ENCODE peak calls at places on chromosomes 12 and 14, in four cellular contexts. W is spleen, B is GM12864, Y is stomach. K is an unnamed sample.

GRCh38 chr12:93397412-93397811 is 19.7 kb downstream of the NUDT4 start:
- DNase-seq in W (no peak), B (no peak), Y (no peak), K (no peak)

GRCh38 chr14:36747411-36748184 is 85.9 kb downstream of the PAX9 start:
- DNase-seq in W (no peak), B (no peak), Y (no peak), K (no peak)

GRCh38 chr12:119693006-119693405 is 25.1 kb downstream of the PRKAB1 start:
- DNase-seq in W (no peak), B (no peak), Y (peak; percentile 84), K (no peak)

GRCh38 chr12:49792181-49792970 is 35.8 kb downstream of the NCKAP5L start:
- DNase-seq in W (no peak), B (no peak), Y (no peak), K (no peak)

GRCh38 chr14:94342334-94342934 is 19.3 kb upstream of the SERPINA6 start:
- DNase-seq in W (no peak), B (no peak), Y (peak; percentile 91), K (no peak)

GRCh38 chr14:22432348-22432976 is 156.6 kb downstream of the DAD1 start:
- DNase-seq in W (no peak), B (no peak), Y (peak; percentile 65), K (no peak)

GRCh38 chr14:44316647-44317432 is 190.2 kb downstream of the FSCB start:
- DNase-seq in W (no peak), B (no peak), Y (no peak), K (no peak)

GRCh38 chr14:95500201-95500681 is 16.2 kb downstream of the SYNE3 start:
- DNase-seq in W (peak; percentile 61), B (no peak), Y (no peak), K (no peak)

GRCh38 chr12:42135264-42135814 is 9.3 kb downstream of the GXYLT1 start:
- DNase-seq in W (no peak), B (no peak), Y (no peak), K (no peak)

GRCh38 chr12:94769746-94770396 is 119.5 kb upstream of the TMCC3 start:
- DNase-seq in W (no peak), B (no peak), Y (no peak), K (no peak)

GRCh38 chr12:52980096-52980694 is 26.1 kb upstream of the EIF4B start:
- DNase-seq in W (no peak), B (no peak), Y (no peak), K (no peak)

GRCh38 chr12:67590122-67590795 is 58.3 kb upstream of the DYRK2 start:
- DNase-seq in W (no peak), B (no peak), Y (no peak), K (no peak)

GRCh38 chr14:90381011-90381790 is 15.6 kb upstream of the CALM1 start:
- DNase-seq in W (no peak), B (no peak), Y (peak; percentile 34), K (no peak)

GRCh38 chr14:72808564-72808963 is 85.3 kb downstream of the DPF3 start:
- DNase-seq in W (no peak), B (no peak), Y (no peak), K (no peak)

GRCh38 chr14:95156153-95156764 is 1.1 kb downstream of the DICER1 start:
- DNase-seq in W (no peak), B (no peak), Y (no peak), K (no peak)

GRCh38 chr12:21828111-21828775 is 53.7 kb upstream of the KCNJ8 start:
- DNase-seq in W (no peak), B (no peak), Y (no peak), K (no peak)

GRCh38 chr14:93056166-93056839 is 59.4 kb downstream of the ITPK1 start:
- DNase-seq in W (no peak), B (no peak), Y (no peak), K (no peak)

GRCh38 chr14:33848706-33849454 is 102.0 kb downstream of the EGLN3 start:
- DNase-seq in W (no peak), B (no peak), Y (peak; percentile 78), K (no peak)

GRCh38 chr14:88683119-88683518 is 109.6 kb downstream of the EML5 start:
- DNase-seq in W (no peak), B (no peak), Y (no peak), K (no peak)

GRCh38 chr12:128078311-128078851 is 188.6 kb upstream of the TMEM132C start:
- DNase-seq in W (no peak), B (no peak), Y (no peak), K (no peak)

GRCh38 chr12:48788852-48789775 is at the start of gene ADCY6:
- DNase-seq in W (peak; percentile 83), B (no peak), Y (peak; percentile 87), K (no peak)

GRCh38 chr12:87812030-87812429 is 217.2 kb downstream of the C12orf50 start:
- DNase-seq in W (no peak), B (no peak), Y (no peak), K (no peak)

GRCh38 chr14:22589096-22589839 is at the start of gene DAD1:
- DNase-seq in W (peak; percentile 98), B (peak; percentile 99), Y (peak; percentile 99), K (peak; percentile 98)

GRCh38 chr14:75636100-75636692 is 24.5 kb downstream of the ERG28 start:
- DNase-seq in W (no peak), B (no peak), Y (no peak), K (no peak)

GRCh38 chr12:2358986-2359658 is 306.3 kb downstream of the CACNA1C start:
- DNase-seq in W (no peak), B (no peak), Y (no peak), K (no peak)

GRCh38 chr12:2359725-2360629 is 307.2 kb downstream of the CACNA1C start:
- DNase-seq in W (no peak), B (no peak), Y (no peak), K (no peak)

GRCh38 chr12:2363836-2364565 is 311.2 kb downstream of the CACNA1C start:
- DNase-seq in W (no peak), B (no peak), Y (no peak), K (no peak)

GRCh38 chr12:2364566-2365165 is 311.9 kb downstream of the CACNA1C start:
- DNase-seq in W (no peak), B (no peak), Y (no peak), K (no peak)

GRCh38 chr12:2360630-2361170 is 307.9 kb downstream of the CACNA1C start:
- DNase-seq in W (no peak), B (no peak), Y (no peak), K (no peak)
- TF ChIP-seq CTCF in W (no peak), B (peak; percentile 28), Y (no peak), K (peak; percentile 63)

DNA sequence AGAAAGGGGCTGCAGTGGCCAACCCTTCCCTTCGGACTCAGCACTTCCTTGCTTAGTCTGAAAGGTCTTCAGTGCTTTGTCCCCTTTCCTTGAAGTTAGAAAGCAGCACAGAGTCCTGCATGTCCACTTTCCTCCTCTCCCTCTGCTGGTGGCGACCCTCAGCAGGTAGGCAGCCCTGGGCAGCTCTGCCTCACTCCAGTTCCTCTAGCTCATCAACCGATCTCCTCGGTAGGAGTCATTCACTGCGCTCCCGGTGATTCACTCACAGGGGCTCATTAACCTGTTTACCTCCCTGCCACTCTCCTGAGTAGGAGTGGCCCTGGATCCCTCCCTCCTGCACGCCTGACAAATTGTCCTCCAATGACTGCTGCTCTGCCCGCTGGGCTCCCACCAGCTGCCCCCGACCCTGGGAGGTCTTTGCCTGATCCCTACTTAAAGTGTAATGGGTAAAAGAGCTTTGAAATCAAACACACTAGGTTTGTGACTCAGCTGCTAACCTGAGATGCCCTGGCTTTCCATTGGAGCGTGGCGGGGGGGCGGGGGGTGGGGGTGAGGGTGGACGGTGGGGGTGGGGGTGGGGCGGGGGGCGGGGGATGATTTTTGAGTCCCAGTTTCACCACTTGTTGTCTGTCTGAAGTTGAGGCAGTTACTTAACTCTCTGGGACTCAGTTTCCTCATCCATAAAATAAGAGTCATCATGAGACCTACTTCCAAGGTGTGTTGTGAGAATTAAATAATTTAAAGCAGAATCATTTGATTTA is 4.2 kb downstream of the SCNN1A start:
- DNase-seq in W (peak; percentile 48), B (no peak), Y (peak; percentile 66), K (no peak)
- TF ChIP-seq CTCF in W (no peak), B (no peak), Y (no peak), K (peak; percentile 55)

GRCh38 chr14:59417301-59417700 is 47.9 kb downstream of the GPR135 start:
- DNase-seq in W (no peak), B (no peak), Y (no peak), K (no peak)

GRCh38 chr14:59419383-59419782 is 45.8 kb downstream of the GPR135 start:
- DNase-seq in W (no peak), B (no peak), Y (no peak), K (no peak)

GRCh38 chr14:59424707-59425106 is 40.5 kb downstream of the GPR135 start:
- DNase-seq in W (no peak), B (no peak), Y (no peak), K (no peak)

GRCh38 chr14:59425322-59425945 is 39.7 kb downstream of the GPR135 start:
- DNase-seq in W (no peak), B (no peak), Y (no peak), K (no peak)

DNA sequence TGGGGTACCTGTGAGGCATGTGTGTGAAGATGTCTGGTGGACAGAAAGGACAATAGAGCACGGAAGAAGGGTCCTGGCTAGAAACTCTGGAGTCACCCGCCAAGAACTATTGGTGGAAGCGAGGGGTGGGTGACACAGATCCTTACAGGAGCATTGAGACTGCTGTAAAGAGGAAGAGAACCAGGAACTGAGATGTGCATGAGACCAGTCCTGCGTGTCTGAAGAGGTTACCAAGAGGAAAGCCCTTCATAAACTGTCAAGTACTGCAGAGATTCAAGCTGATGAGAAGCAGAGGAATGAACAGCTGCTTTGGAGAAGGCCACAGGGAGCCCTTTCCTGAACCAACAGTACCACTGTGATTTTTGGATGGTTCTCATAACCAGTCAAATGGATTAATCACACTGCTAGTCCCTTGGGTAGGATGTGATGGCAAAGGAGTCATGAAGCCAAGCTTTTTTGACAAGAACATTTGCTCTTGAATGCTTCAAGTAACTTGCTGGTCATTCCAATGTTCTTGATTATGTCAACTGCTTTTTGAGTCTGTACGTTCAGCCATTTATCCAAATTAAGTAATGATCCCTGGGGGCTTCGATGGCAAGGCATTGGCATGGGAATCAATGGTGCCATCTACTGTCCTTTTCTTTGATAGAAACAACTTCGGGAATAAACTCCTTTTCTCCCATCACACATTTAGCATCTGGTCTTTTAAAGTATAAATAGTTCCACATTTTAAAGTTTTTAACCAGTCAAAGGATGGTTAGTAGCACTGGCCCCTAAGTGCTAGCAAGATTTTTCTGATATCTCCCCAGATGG is 42.9 kb downstream of the GPR135 start:
- DNase-seq in W (no peak), B (peak; percentile 13), Y (no peak), K (no peak)
- TF ChIP-seq CTCF in W (no peak), B (no peak), Y (no peak), K (peak; percentile 68)

DNA sequence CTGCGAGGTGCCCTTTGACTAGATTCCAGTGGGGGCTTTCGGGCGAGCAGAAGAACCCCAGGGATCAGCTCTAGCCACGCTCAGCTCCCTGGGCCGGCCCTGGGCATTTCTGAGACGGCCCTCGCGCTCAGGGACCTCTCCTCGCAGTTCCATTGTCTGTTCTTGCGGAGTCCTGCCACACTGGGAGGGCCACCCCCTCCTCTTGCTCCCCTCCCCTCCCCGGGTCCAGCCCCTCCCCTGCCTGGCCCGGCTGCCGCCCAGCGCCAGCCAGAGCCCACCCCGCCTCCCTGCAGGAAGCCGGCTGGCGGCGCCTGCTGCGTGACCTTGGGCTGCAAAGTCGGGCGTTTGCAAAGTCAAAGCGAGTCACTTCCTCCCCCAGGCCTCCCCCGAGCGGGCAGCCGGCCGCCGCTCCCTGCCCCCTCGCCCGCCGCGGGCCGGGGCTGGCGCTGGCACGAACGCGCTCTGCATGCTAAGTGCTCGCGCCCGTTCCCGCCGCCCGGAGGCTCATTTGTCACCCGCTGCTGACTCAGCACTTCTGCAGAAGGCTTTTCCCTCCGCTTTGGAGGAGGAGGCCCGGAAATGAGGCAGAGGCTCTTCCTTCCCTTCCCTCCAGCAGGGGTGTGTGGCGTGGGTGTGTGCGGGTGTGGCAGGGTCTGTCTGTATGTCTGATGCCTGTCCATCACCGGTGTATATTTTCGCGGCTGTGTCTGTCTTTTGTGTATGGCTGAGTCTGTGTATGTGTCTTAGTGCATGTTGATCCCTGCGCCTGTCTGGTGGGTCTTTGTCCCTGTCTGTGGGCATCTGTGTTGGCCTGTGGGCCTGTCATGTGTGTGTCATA is 72.0 kb downstream of the IRF2BPL start:
- DNase-seq in W (peak; percentile 97), B (no peak), Y (peak; percentile 93), K (peak; percentile 96)
- TF ChIP-seq CTCF in W (peak; percentile 72), B (no peak), Y (no peak), K (peak; percentile 34)

K was measured in chondrocyte.